ENCODE peak calls at places on chromosomes 4 and X, in five cellular contexts. A, H, Z, O and X are unnamed samples.

GRCh38 chr4:98653890-98654867 is 4.2 kb downstream of the TSPAN5 start:
- DNase-seq in H (peak), Z (peak), A (no peak), O (no peak), X (peak)

GRCh38 chr4:2626231-2626630 is 89.8 kb downstream of the FAM193A start:
- DNase-seq in O (no peak), Z (no peak), A (no peak), H (no peak), X (no peak)

GRCh38 chr4:142846105-142846728 is at the start of gene INPP4B:
- DNase-seq in A (peak), Z (peak), O (peak), H (peak), X (peak)

GRCh38 chrX:48789366-48790220 is 3.2 kb downstream of the GATA1 start:
- DNase-seq in H (no peak), Z (no peak), O (no peak), A (no peak), X (no peak)

GRCh38 chrX:70176938-70177533 is at the start of gene DGAT2L6:
- DNase-seq in A (no peak), Z (peak), H (no peak), O (no peak), X (no peak)

GRCh38 chr4:176409627-176410026 is 89.9 kb downstream of the SPCS3 start:
- DNase-seq in Z (peak), H (peak), A (no peak), O (no peak), X (no peak)

GRCh38 chr4:139715721-139716391 is 50.2 kb downstream of the MGST2 start:
- DNase-seq in H (no peak), O (no peak), Z (no peak), A (no peak), X (no peak)

GRCh38 chr4:94757192-94758140 is at the start of gene BMPR1B:
- DNase-seq in H (peak), Z (peak), A (peak), O (peak), X (peak)

GRCh38 chr4:38663801-38664703 is at the start of gene KLF3:
- DNase-seq in H (peak), O (peak), Z (peak), A (peak), X (peak)

GRCh38 chrX:7941390-7942042 is 14.3 kb upstream of the PNPLA4 start:
- DNase-seq in H (peak), O (peak), Z (peak), A (no peak), X (peak)

GRCh38 chrX:72569786-72570185 is 2.9 kb downstream of the HDAC8 start:
- DNase-seq in Z (peak), A (no peak), O (no peak), H (peak), X (peak)

GRCh38 chr4:48329193-48329592 is 12.1 kb upstream of the SLAIN2 start:
- DNase-seq in H (no peak), O (no peak), A (no peak), Z (no peak), X (no peak)

GRCh38 chrX:113892401-113892800 is 691.5 kb upstream of the HTR2C start:
- DNase-seq in A (no peak), O (no peak), H (peak), Z (no peak), X (no peak)

GRCh38 chr4:181827246-181827645 is 416.0 kb upstream of the TENM3 start:
- DNase-seq in Z (no peak), H (no peak), A (no peak), O (peak), X (no peak)

GRCh38 chrX:41377624-41378023 is 43.7 kb downstream of the DDX3X start:
- DNase-seq in H (peak), O (no peak), A (no peak), Z (no peak), X (no peak)

GRCh38 chr4:168263039-168263438 is 55.5 kb downstream of the DDX60 start:
- DNase-seq in A (no peak), Z (no peak), O (no peak), H (no peak), X (no peak)

GRCh38 chr4:116323606-116324005 is 761.8 kb downstream of the TRAM1L1 start:
- DNase-seq in Z (no peak), H (no peak), O (no peak), A (no peak), X (no peak)

GRCh38 chrX:143854006-143854405 is 29.9 kb upstream of the UBE2NL start:
- DNase-seq in H (peak), O (no peak), A (no peak), Z (peak), X (peak)

GRCh38 chrX:66045894-66046293 is 6.0 kb upstream of the VSIG4 start:
- DNase-seq in Z (peak), H (peak), A (no peak), O (no peak), X (no peak)

GRCh38 chr4:31461425-31461824 is 741.3 kb downstream of the PCDH7 start:
- DNase-seq in Z (peak), A (no peak), H (peak), O (no peak), X (peak)

GRCh38 chr4:10033191-10033881 is 12.0 kb upstream of the SLC2A9 start:
- DNase-seq in H (peak), Z (peak), A (no peak), O (no peak), X (peak)

GRCh38 chr4:3476341-3476747 is 13.2 kb downstream of the DOK7 start:
- DNase-seq in A (peak), Z (no peak), O (no peak), H (no peak), X (no peak)

GRCh38 chrX:149982310-149982709 is 44.0 kb upstream of the EOLA2 start:
- DNase-seq in O (peak), H (no peak), Z (no peak), A (no peak), X (no peak)

GRCh38 chr4:101441446-101441845 is 94.1 kb upstream of the PPP3CA start:
- DNase-seq in O (no peak), A (no peak), H (no peak), Z (no peak), X (no peak)

GRCh38 chr4:132955146-132955545 is 193.9 kb upstream of the PCDH10 start:
- DNase-seq in A (no peak), O (no peak), H (no peak), Z (no peak), X (no peak)

GRCh38 chrX:3713937-3714434 is 537 bp upstream of the PRKX start:
- DNase-seq in A (no peak), O (no peak), H (no peak), Z (no peak), X (no peak)
- H3K4me3 ChIP-seq in A (peak), O (peak), H (peak), Z (peak), X (peak)

GRCh38 chr4:4864940-4865704 is 5.7 kb downstream of the MSX1 start:
- DNase-seq in H (no peak), Z (no peak), A (no peak), O (peak), X (no peak)
- H3K4me3 ChIP-seq in H (no peak), Z (no peak), A (no peak), O (peak), X (no peak)

DNA sequence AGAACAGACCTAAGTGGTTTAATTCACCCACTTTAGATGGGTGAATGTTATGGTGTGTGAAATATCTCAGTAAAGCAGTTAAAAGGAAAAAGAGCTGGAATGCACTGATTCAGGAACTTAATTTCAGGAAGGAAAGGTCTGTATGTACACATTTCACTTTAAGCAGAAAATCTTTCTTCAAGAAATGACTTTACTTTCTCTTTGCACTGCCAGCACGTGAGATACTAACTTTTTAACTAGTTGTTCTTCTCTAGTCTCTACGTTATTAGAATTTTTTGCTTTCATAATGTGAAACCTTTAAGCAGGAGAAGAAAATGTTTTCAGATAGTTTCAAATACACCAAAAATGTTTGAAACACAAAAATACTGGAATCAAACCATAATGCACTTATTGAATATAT is 18.8 kb downstream of the C4orf46 start:
- DNase-seq in A (no peak), Z (no peak), O (no peak), H (no peak), X (peak)
- H3K4me3 ChIP-seq in A (no peak), Z (no peak), O (no peak), H (peak), X (no peak)

GRCh38 chr4:8434251-8435073 is 6.1 kb downstream of the ACOX3 start:
- DNase-seq in O (no peak), A (no peak), Z (no peak), H (no peak), X (no peak)
- H3K4me3 ChIP-seq in O (no peak), A (no peak), Z (no peak), H (no peak), X (no peak)

GRCh38 chrX:107763647-107764046 is 11.9 kb downstream of the TSC22D3 start:
- DNase-seq in Z (no peak), H (no peak), A (no peak), O (no peak), X (no peak)
- H3K4me3 ChIP-seq in Z (no peak), H (no peak), A (no peak), O (no peak), X (no peak)

GRCh38 chrX:42695800-42696358 is 82.1 kb downstream of the PPP1R2C start:
- DNase-seq in Z (no peak), H (no peak), O (peak), A (no peak), X (no peak)

GRCh38 chrX:42694260-42694815 is 83.6 kb downstream of the PPP1R2C start:
- DNase-seq in A (no peak), Z (no peak), H (no peak), O (no peak), X (peak)

GRCh38 chrX:42697544-42697943 is 80.4 kb downstream of the PPP1R2C start:
- DNase-seq in H (no peak), Z (no peak), O (no peak), A (no peak), X (no peak)

GRCh38 chrX:42691196-42691595 is 86.8 kb downstream of the PPP1R2C start:
- DNase-seq in H (no peak), A (no peak), O (no peak), Z (no peak), X (no peak)

DNA sequence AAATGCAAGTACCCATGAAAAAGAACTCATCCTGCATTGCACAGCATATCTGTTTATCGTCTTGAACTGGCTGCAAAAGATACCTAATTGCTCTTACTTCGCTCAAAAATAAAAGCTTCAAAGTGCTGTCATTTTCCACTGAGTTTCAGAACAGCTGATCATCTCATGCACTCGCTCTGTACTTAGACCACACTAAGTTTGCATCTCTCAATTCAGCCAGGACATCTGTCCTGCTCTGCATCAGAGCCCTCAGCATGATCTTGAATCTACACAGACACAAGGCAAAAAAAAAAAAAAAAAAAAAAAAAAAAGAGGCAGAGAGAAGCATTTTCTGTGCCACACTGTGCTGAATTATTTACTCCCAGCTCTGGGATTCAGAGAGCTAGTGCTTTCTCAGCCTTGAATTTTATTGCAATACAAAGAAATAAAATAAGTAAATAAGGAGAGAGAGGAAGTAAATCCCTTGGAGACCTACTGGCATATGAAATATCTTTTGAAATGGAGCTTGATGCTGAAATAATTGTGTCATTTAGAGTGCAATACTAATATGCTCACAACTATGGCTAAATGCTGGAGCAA is 81.3 kb downstream of the PPP1R2C start:
- DNase-seq in O (no peak), A (no peak), H (no peak), Z (no peak), X (no peak)
- H3K4me3 ChIP-seq in O (no peak), A (no peak), H (no peak), Z (no peak), X (no peak)

DNA sequence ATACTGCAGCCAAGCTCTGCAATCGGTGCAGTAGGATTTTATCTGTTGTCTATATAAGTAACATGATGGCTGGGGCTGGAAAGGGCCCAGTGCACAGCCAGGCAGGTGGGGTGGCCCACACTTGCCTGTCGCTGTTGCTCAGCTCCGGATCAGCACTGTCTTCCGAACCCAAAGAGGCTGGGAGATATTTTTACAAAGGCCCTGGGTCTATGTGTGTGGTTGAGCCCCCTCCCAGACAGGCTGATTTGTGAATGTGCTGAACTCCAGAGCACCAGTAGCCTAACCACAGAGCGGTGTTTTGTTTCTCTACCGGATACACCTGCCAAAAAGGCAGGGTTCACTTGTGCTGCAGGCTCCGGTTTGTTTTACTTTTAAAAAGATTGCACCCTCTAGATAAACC is 33.5 kb upstream of the CHRNA9 start:
- DNase-seq in Z (no peak), O (no peak), H (no peak), A (no peak), X (no peak)
- H3K4me3 ChIP-seq in Z (no peak), O (no peak), H (no peak), A (no peak), X (no peak)

GRCh38 chrX:46366597-46367207 is 178.5 kb downstream of the ZNF674 start:
- DNase-seq in A (no peak), Z (no peak), H (no peak), O (no peak), X (no peak)
- H3K4me3 ChIP-seq in A (no peak), Z (no peak), H (no peak), O (no peak), X (no peak)